ENCODE peak calls at places on chromosomes 4 and X, in seven cellular contexts. D is kidney, U is GM23248, W is NCI-H2081, Z is AG10803, V is anterior cingulate cortex, A is choroid plexus epithelial cell. C is an unnamed sample.

GRCh38 chr4:94889523-94889922 is 131.8 kb downstream of the BMPR1B start:
- DNase-seq in D (no peak), W (no peak), U (no peak), A (peak; percentile 23), V (no peak), Z (no peak), C (no peak)

GRCh38 chr4:555566-556275 is 20.4 kb downstream of the TMEM271 start:
- DNase-seq in D (peak; percentile 48), A (no peak), Z (no peak), V (no peak), W (no peak), U (no peak), C (no peak)

GRCh38 chr4:93303440-93303839 is 525.1 kb upstream of the ATOH1 start:
- DNase-seq in W (no peak), D (no peak), Z (no peak), U (no peak), V (no peak), A (no peak), C (no peak)

GRCh38 chr4:138938371-138938699 is 77.2 kb upstream of the NOCT start:
- DNase-seq in Z (peak; percentile 46), D (no peak), V (no peak), U (peak; percentile 63), A (peak; percentile 79), W (peak; percentile 21), C (peak; percentile 63)

GRCh38 chr4:168390041-168390440 is 71.5 kb upstream of the DDX60 start:
- DNase-seq in A (no peak), D (no peak), Z (no peak), W (no peak), U (no peak), V (no peak), C (no peak)

GRCh38 chr4:176422511-176422910 is 102.7 kb downstream of the SPCS3 start:
- DNase-seq in Z (no peak), V (no peak), A (no peak), W (no peak), U (no peak), D (no peak), C (no peak)

GRCh38 chr4:5866841-5867782 is 25.8 kb downstream of the CRMP1 start:
- DNase-seq in U (no peak), Z (no peak), A (no peak), D (no peak), V (no peak), W (no peak), C (no peak)

GRCh38 chr4:156437666-156438065 is 484.0 kb upstream of the CTSO start:
- DNase-seq in U (no peak), V (no peak), D (no peak), Z (no peak), W (no peak), A (no peak), C (no peak)

GRCh38 chr4:87532907-87533306 is 3.7 kb upstream of the SPARCL1 start:
- DNase-seq in W (no peak), Z (no peak), A (no peak), U (no peak), D (no peak), V (no peak), C (no peak)

GRCh38 chr4:15238720-15239119 is 189.1 kb upstream of the C1QTNF7 start:
- DNase-seq in U (peak; percentile 71), D (no peak), A (peak; percentile 80), V (no peak), W (no peak), Z (peak; percentile 58), C (peak; percentile 64)

GRCh38 chr4:102438873-102439614 is 62.1 kb upstream of the NFKB1 start:
- DNase-seq in A (peak; percentile 98), Z (peak; percentile 95), U (peak; percentile 92), D (no peak), V (no peak), W (peak; percentile 0), C (peak; percentile 97)

GRCh38 chrX:102745513-102746133 is 25.1 kb downstream of the GPRASP3 start:
- DNase-seq in U (peak; percentile 21), Z (no peak), V (no peak), A (no peak), D (peak; percentile 71), W (no peak), C (no peak)

C was measured in fibroblast of mammary gland.